ENCODE peak calls at places on chromosomes 11 and 22, in ten cellular contexts. O, Z, D, U, M, A, E, C, S and H are unnamed samples.

GRCh38 chr11:12223771-12224536 is 113.6 kb downstream of the MICAL2 start:
- DNase-seq in S (no peak), O (no peak), A (no peak), M (no peak), C (peak; percentile 45), E (no peak), Z (no peak), D (no peak), U (no peak), H (no peak)

GRCh38 chr22:22812031-22812905 is 75.3 kb upstream of the IGLL5 start:
- DNase-seq in S (no peak), U (no peak), O (no peak), M (no peak), C (no peak), A (no peak), E (no peak), D (no peak), Z (no peak), H (no peak)

GRCh38 chr22:19086944-19087343 is 35.3 kb downstream of the DGCR2 start:
- DNase-seq in A (no peak), S (no peak), D (no peak), U (no peak), O (peak; percentile 54), C (no peak), E (peak; percentile 44), Z (no peak), M (peak; percentile 29), H (no peak)

GRCh38 chr11:105611414-105611813 is 1.5 kb downstream of the GRIA4 start:
- DNase-seq in M (no peak), D (no peak), U (no peak), S (no peak), C (no peak), Z (no peak), E (no peak), O (peak; percentile 16), A (no peak), H (no peak)

GRCh38 chr11:27497284-27497866 is 9.2 kb downstream of the LIN7C start:
- DNase-seq in D (peak; percentile 22), U (no peak), M (no peak), S (peak; percentile 33), O (peak; percentile 48), A (no peak), E (peak; percentile 50), Z (no peak), C (peak; percentile 13), H (no peak)

GRCh38 chr11:127609025-127609788 is 608.6 kb upstream of the KIRREL3 start:
- DNase-seq in A (no peak), D (no peak), O (no peak), U (peak; percentile 87), E (no peak), Z (no peak), M (no peak), C (no peak), S (no peak), H (no peak)

GRCh38 chr22:26679003-26679629 is 21.7 kb downstream of the MIAT start:
- DNase-seq in S (peak; percentile 82), O (peak; percentile 84), C (peak; percentile 67), A (peak; percentile 67), U (peak; percentile 96), E (peak; percentile 87), D (peak; percentile 61), M (no peak), Z (peak; percentile 67), H (peak; percentile 77)

GRCh38 chr11:127362754-127363153 is 362.2 kb upstream of the KIRREL3 start:
- DNase-seq in Z (no peak), D (no peak), S (no peak), C (no peak), E (no peak), O (no peak), A (no peak), M (no peak), U (no peak), H (no peak)

GRCh38 chr22:21707677-21708076 is 27.9 kb downstream of the YPEL1 start:
- DNase-seq in D (no peak), M (no peak), O (no peak), U (no peak), S (no peak), C (no peak), E (peak; percentile 14), Z (no peak), A (no peak), H (no peak)

GRCh38 chr11:86693501-86693900 is 21.1 kb upstream of the ME3 start:
- DNase-seq in M (no peak), D (no peak), Z (no peak), U (no peak), S (no peak), A (no peak), C (no peak), O (no peak), E (peak; percentile 53), H (no peak)

GRCh38 chr11:35153280-35153679 is 14.3 kb downstream of the CD44 start:
- DNase-seq in A (no peak), O (no peak), Z (no peak), S (no peak), U (no peak), C (no peak), D (no peak), M (no peak), E (no peak), H (no peak)

GRCh38 chr11:67636962-67637361 is 2.6 kb downstream of the TBX10 start:
- DNase-seq in S (no peak), Z (no peak), C (no peak), D (no peak), M (no peak), U (no peak), A (no peak), O (no peak), E (no peak), H (no peak)

GRCh38 chr11:65505434-65506315 is 6.8 kb downstream of the MALAT1 start:
- DNase-seq in D (peak; percentile 32), A (no peak), U (peak; percentile 58), E (peak; percentile 67), C (no peak), O (peak; percentile 62), S (peak; percentile 44), M (peak; percentile 56), Z (peak; percentile 42), H (no peak)

GRCh38 chr11:65381721-65382035 is 768 bp downstream of the SLC25A45 start:
- DNase-seq in O (peak; percentile 90), D (no peak), E (no peak), Z (no peak), S (no peak), A (no peak), M (no peak), C (peak; percentile 94), U (peak; percentile 91), H (peak; percentile 62)

GRCh38 chr22:17794726-17795125 is 20.5 kb upstream of the BID start:
- DNase-seq in S (no peak), C (no peak), D (no peak), Z (no peak), U (no peak), O (no peak), A (no peak), M (no peak), E (no peak), H (no peak)
- H3K4me1 ChIP-seq in S (no peaks in the 10 kb centered on the region), C (no peaks in the 10 kb centered on the region), D (no peaks in the 10 kb centered on the region), Z (no peaks in the 10 kb centered on the region), U (peaks cover 5% of the 10 kb centered on the region), O (no peaks in the 10 kb centered on the region), A (no peaks in the 10 kb centered on the region), M (peaks cover 11% of the 10 kb centered on the region), E (peaks cover 15% of the 10 kb centered on the region), H (no peaks in the 10 kb centered on the region)

DNA sequence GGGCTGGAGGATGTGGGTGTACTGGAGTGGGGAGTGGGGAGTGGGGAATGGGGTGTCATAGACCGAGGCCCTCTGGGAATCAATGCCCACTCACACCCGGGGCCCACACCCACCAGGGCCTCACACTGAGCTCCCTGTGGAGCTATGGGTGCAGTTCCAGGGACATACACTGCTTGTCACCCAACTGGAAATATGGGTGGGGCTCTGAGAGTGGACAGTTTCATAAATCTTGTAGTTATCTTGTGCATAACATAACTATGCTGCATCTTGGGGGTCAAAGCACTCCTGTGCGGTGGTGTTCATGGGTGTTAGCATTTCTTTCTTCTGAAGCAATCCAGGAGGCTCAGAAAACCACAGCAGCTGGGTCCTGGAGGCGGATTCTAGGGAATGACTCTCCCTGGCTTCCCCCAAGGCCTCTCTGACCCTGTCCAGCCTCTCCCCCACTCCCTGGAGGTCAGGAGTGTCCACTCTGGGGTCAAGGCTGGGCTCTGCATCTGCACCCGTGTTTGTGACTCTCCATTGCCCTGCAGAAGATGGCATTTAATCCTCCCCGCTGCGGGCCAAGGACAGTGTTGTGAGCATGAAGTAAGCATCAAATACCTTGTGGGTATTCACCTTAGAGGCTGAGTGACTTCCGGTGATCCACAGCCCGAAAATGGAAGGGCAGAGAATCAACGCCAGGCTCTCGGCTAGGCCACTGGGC is 172.5 kb downstream of the CTTN start:
- DNase-seq in C (no peak), Z (no peak), E (no peak), D (no peak), O (no peak), M (peak; percentile 35), S (no peak), U (peak; percentile 25), A (no peak), H (no peak)
- H3K9me3 ChIP-seq in C (no peaks in the 10 kb centered on the region), Z (no peaks in the 10 kb centered on the region), E (no peaks in the 10 kb centered on the region), D (no peaks in the 10 kb centered on the region), O (no peaks in the 10 kb centered on the region), M (no peaks in the 10 kb centered on the region), S (no peaks in the 10 kb centered on the region), U (no peaks in the 10 kb centered on the region), A (no peaks in the 10 kb centered on the region), H (no peaks in the 10 kb centered on the region)

DNA sequence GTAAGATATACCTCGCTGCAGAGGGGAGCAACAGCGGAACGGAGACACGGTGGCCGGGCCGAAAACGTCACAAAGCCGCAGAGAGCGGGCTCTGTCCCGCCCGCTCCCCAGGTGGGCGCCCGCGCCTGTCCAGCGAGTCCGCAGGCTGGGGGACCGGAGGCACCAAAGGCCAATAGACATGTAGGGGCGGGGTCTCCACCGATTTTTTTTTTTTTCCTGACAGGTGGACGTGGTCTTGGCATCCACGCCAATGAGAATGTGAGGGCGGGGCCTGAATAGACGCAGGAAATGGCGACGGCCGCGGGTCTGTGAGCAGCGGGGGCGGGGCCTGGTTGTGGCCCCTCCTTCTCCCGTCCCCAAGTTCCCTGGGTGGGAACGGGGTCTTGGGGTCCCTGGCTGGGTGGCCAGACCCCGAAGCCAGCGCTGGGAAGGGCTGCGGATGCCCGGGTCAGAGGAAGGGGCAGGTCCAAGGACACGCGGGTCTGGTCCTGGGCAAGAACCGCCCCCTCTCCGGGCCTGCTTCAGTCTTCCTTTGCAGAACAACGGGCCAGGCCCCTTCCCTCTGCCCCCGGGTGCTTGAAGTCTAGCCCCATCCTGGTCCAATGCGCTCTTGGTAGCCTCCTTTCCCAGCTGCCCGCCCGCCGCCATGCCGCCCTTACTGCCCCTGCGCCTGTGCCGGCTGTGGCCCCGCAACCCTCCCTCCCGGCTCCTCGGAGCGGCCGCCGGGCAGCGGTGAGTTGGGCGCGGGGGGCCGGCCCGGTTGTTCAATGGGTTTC is at the start of gene DNAJC4:
- DNase-seq in O (peak; percentile 93), Z (peak; percentile 96), C (peak; percentile 96), S (peak; percentile 91), A (peak; percentile 95), U (peak; percentile 98), M (peak; percentile 96), E (peak; percentile 90), D (peak; percentile 87), H (peak; percentile 92)
- H3K4me1 ChIP-seq in O (peaks cover 53% of the 10 kb centered on the region), Z (peaks cover 74% of the 10 kb centered on the region), C (no peaks in the 10 kb centered on the region), S (peaks cover 42% of the 10 kb centered on the region), A (peaks cover 42% of the 10 kb centered on the region), U (peaks cover 4% of the 10 kb centered on the region), M (peaks cover 29% of the 10 kb centered on the region), E (peaks cover 19% of the 10 kb centered on the region), D (peaks cover 30% of the 10 kb centered on the region), H (peaks cover 46% of the 10 kb centered on the region)

DNA sequence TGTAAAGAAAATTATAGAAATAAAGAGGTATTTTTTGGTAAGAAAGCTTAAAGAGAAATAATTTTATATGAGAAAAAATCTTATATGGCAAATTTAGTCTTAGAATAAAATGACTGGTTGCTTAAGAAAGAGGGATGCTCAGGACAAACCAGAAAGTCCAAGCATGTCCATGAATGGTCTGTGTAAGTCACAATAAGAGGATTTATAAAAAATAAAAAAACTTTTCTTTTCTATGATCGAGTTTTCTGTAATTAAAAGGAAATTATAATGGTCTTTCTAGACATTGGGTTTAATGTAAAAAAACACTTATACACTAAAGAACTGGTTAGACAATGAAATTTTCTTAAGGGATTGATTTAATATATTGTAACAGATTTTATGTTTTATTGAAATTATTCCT is 819.6 kb downstream of the TBC1D22A start:
- DNase-seq in D (no peak), E (no peak), O (no peak), M (no peak), A (no peak), Z (no peak), U (no peak), S (no peak), C (no peak), H (no peak)
- H3K9me3 ChIP-seq in D (peaks cover 6% of the 10 kb centered on the region), E (no peaks in the 10 kb centered on the region), O (peaks cover 30% of the 10 kb centered on the region), M (peaks cover 3% of the 10 kb centered on the region), A (peaks cover 20% of the 10 kb centered on the region), Z (peaks cover 3% of the 10 kb centered on the region), U (peaks cover 82% of the 10 kb centered on the region), S (no peaks in the 10 kb centered on the region), C (no peaks in the 10 kb centered on the region), H (peaks cover 2% of the 10 kb centered on the region)